ENCODE peak calls at places on chromosomes 4 and X, in eight cellular contexts. X is A172; C is sigmoid colon; N is astrocyte of the hippocampus; Z is astrocyte of the cerebellum; P is stimulated activated CD4-positive, alpha-beta T cell treated with anti-CD3 and anti-CD28 coated beads, TNF-alpha, amount 100 ng/mL, for 1 hour; J is CD8-positive, alpha-beta memory T cell; G is endothelial cell of umbilical vein. K is an unnamed sample.

GRCh38 chr4:7287274-7287917 is 95.1 kb downstream of the SORCS2 start:
- DNase-seq in Z (no peak), X (no peak), C (no peak), G (no peak), J (no peak), P (no peak), N (no peak), K (no peak)

GRCh38 chr4:101441446-101441845 is 94.1 kb upstream of the PPP3CA start:
- DNase-seq in J (no peak), Z (no peak), N (no peak), G (no peak), C (no peak), P (no peak), X (no peak), K (no peak)

GRCh38 chrX:143788265-143788664 is 67.7 kb upstream of the SPANXN2 start:
- DNase-seq in G (no peak), N (peak), J (no peak), P (no peak), C (no peak), Z (no peak), X (no peak), K (no peak)

GRCh38 chrX:144275403-144275802 is 391.5 kb downstream of the UBE2NL start:
- DNase-seq in P (no peak), Z (no peak), C (no peak), X (no peak), N (no peak), G (no peak), J (no peak), K (no peak)

GRCh38 chrX:41516995-41517660 is 70.0 kb downstream of the NYX start:
- DNase-seq in C (no peak), Z (no peak), P (no peak), X (no peak), G (no peak), J (no peak), N (no peak), K (no peak)

GRCh38 chr4:152503606-152504290 is 32.1 kb downstream of the FBXW7 start:
- DNase-seq in C (no peak), Z (no peak), N (no peak), X (no peak), J (no peak), G (no peak), P (no peak), K (no peak)

GRCh38 chrX:68838571-68838910 is 9.7 kb downstream of the EFNB1 start:
- DNase-seq in Z (no peak), C (peak), J (no peak), N (no peak), P (no peak), G (no peak), X (no peak), K (no peak)

GRCh38 chr4:54589586-54589985 is 68.2 kb upstream of the KIT start:
- DNase-seq in P (no peak), X (no peak), Z (no peak), J (no peak), N (no peak), G (no peak), C (no peak), K (no peak)

GRCh38 chr4:39976945-39977488 is 694 bp downstream of the PDS5A start:
- DNase-seq in N (peak), C (peak), J (peak), Z (no peak), G (peak), X (no peak), P (peak), K (peak)

GRCh38 chrX:110795645-110796510 is at the start of gene CHRDL1:
- DNase-seq in X (no peak), C (peak), J (no peak), G (no peak), Z (no peak), P (no peak), N (peak), K (no peak)

GRCh38 chr4:76748649-76749048 is 149.3 kb downstream of the SOWAHB start:
- DNase-seq in N (peak), J (no peak), C (no peak), G (peak), P (no peak), Z (no peak), X (peak), K (no peak)

GRCh38 chr4:15373363-15373762 is 54.5 kb upstream of the C1QTNF7 start:
- DNase-seq in N (peak), G (no peak), P (no peak), Z (peak), C (no peak), X (no peak), J (no peak), K (no peak)

GRCh38 chr4:5708171-5708828 is at the start of gene EVC2:
- DNase-seq in X (no peak), C (peak), N (peak), P (peak), Z (no peak), G (peak), J (no peak), K (no peak)

GRCh38 chrX:96183843-96184242 is 500.8 kb upstream of the DIAPH2 start:
- DNase-seq in J (no peak), X (peak), N (no peak), P (no peak), Z (no peak), G (peak), C (no peak), K (no peak)

GRCh38 chr4:169440446-169440845 is 169.7 kb upstream of the SH3RF1 start:
- DNase-seq in P (no peak), C (no peak), X (no peak), J (no peak), Z (peak), G (peak), N (peak), K (no peak)

GRCh38 chrX:74421181-74422028 is at the start of gene SLC16A2:
- DNase-seq in G (peak), P (no peak), N (peak), C (peak), X (peak), J (peak), Z (peak), K (peak)

GRCh38 chr4:170868191-170868590 is 778.4 kb upstream of the AADAT start:
- DNase-seq in C (no peak), J (no peak), G (no peak), Z (no peak), P (no peak), X (peak), N (peak), K (no peak)

GRCh38 chr4:73705056-73705432 is 35.3 kb upstream of the CXCL8 start:
- DNase-seq in Z (no peak), G (peak), C (no peak), P (no peak), X (peak), N (peak), J (no peak), K (no peak)

GRCh38 chr4:139833131-139833930 is 167.7 kb downstream of the MGST2 start:
- DNase-seq in P (no peak), J (no peak), C (no peak), X (no peak), N (peak), G (no peak), Z (no peak), K (no peak)

GRCh38 chr4:1628892-1629703 is 55.0 kb downstream of the FAM53A start:
- DNase-seq in Z (no peak), P (peak), X (peak), N (peak), G (peak), J (peak), C (peak), K (peak)

GRCh38 chrX:114952696-114953095 is 64.7 kb downstream of the IL13RA2 start:
- DNase-seq in Z (no peak), X (no peak), C (no peak), G (no peak), N (no peak), P (no peak), J (no peak), K (no peak)

GRCh38 chrX:135435139-135435922 is 13.6 kb downstream of the SMIM10L2A start:
- DNase-seq in J (no peak), G (no peak), C (no peak), Z (no peak), P (no peak), X (no peak), N (no peak), K (no peak)

GRCh38 chrX:17559728-17560379 is 177.4 kb upstream of the SCML1 start:
- DNase-seq in P (no peak), J (no peak), N (peak), C (no peak), X (peak), Z (peak), G (peak), K (peak)